ENCODE peak calls at places on chromosomes 12 and 14, in six cellular contexts. U is H1, R is left ventricle myocardium inferior, Z is mammary epithelial cell, N is HepG2, M is SK-N-SH. C is an unnamed sample.

GRCh38 chr12:27583981-27584380 is 60.0 kb downstream of the PPFIBP1 start:
- DNase-seq in U (no peak), R (no peak), Z (peak; percentile 81), N (no peak), M (no peak), C (no peak)

GRCh38 chr12:122087431-122088180 is 9.1 kb downstream of the MLXIP start:
- DNase-seq in U (no peak), R (no peak), Z (no peak), N (no peak), M (no peak), C (no peak)

GRCh38 chr14:30131698-30132097 is 204.1 kb upstream of the PRKD1 start:
- DNase-seq in U (no peak), R (no peak), Z (no peak), N (no peak), M (no peak), C (no peak)

GRCh38 chr12:92136021-92136735 is 9.5 kb downstream of the BTG1 start:
- DNase-seq in U (no peak), R (no peak), Z (no peak), N (no peak), M (no peak), C (no peak)

GRCh38 chr12:59401862-59402261 is 194.0 kb upstream of the SLC16A7 start:
- DNase-seq in U (no peak), R (no peak), Z (no peak), N (no peak), M (no peak), C (no peak)

GRCh38 chr12:82651489-82651888 is 35.2 kb upstream of the TMTC2 start:
- DNase-seq in U (no peak), R (no peak), Z (peak; percentile 96), N (no peak), M (no peak), C (peak; percentile 91)

GRCh38 chr12:122081697-122082221 is 3.2 kb downstream of the MLXIP start:
- DNase-seq in U (no peak), R (peak; percentile 60), Z (peak; percentile 31), N (no peak), M (no peak), C (peak; percentile 45)

GRCh38 chr12:131826064-131826928 is 1.9 kb upstream of the MMP17 start:
- DNase-seq in U (no peak), R (no peak), Z (no peak), N (no peak), M (no peak), C (no peak)

GRCh38 chr12:58030566-58031279 is 89.4 kb downstream of the ATP23 start:
- DNase-seq in U (no peak), R (no peak), Z (peak; percentile 97), N (no peak), M (no peak), C (peak; percentile 93)

GRCh38 chr14:50658203-50658602 is 9.9 kb downstream of the SAV1 start:
- DNase-seq in U (no peak), R (no peak), Z (no peak), N (no peak), M (no peak), C (no peak)

GRCh38 chr12:63070709-63071108 is 80.3 kb downstream of the AVPR1A start:
- DNase-seq in U (no peak), R (no peak), Z (no peak), N (no peak), M (no peak), C (no peak)

GRCh38 chr12:20653871-20654270 is 41.3 kb upstream of the SLCO1C1 start:
- DNase-seq in U (no peak), R (no peak), Z (no peak), N (no peak), M (no peak), C (no peak)

GRCh38 chr14:90301580-90302181 is 30.1 kb downstream of the NRDE2 start:
- DNase-seq in U (no peak), R (no peak), Z (peak; percentile 25), N (peak; percentile 30), M (peak; percentile 51), C (peak; percentile 47)

GRCh38 chr12:19624401-19624930 is 185.2 kb downstream of the AEBP2 start:
- DNase-seq in U (no peak), R (no peak), Z (no peak), N (no peak), M (no peak), C (no peak)

GRCh38 chr14:32611752-32612151 is 282.7 kb downstream of the AKAP6 start:
- DNase-seq in U (no peak), R (no peak), Z (peak; percentile 69), N (no peak), M (no peak), C (peak; percentile 57)

GRCh38 chr12:95615735-95616134 is 64.5 kb upstream of the USP44 start:
- DNase-seq in U (no peak), R (no peak), Z (no peak), N (no peak), M (no peak), C (no peak)

GRCh38 chr14:93818857-93819256 is 30.6 kb upstream of the PRIMA1 start:
- DNase-seq in U (no peak), R (no peak), Z (no peak), N (no peak), M (no peak), C (no peak)

GRCh38 chr14:93824076-93824475 is 35.8 kb upstream of the PRIMA1 start:
- DNase-seq in U (no peak), R (no peak), Z (no peak), N (no peak), M (no peak), C (no peak)

GRCh38 chr14:93825235-93825553 is 36.9 kb upstream of the PRIMA1 start:
- DNase-seq in U (no peak), R (no peak), Z (no peak), N (no peak), M (no peak), C (no peak)

GRCh38 chr14:93829839-93830481 is 41.7 kb upstream of the PRIMA1 start:
- DNase-seq in U (no peak), R (no peak), Z (no peak), N (no peak), M (no peak), C (no peak)

DNA sequence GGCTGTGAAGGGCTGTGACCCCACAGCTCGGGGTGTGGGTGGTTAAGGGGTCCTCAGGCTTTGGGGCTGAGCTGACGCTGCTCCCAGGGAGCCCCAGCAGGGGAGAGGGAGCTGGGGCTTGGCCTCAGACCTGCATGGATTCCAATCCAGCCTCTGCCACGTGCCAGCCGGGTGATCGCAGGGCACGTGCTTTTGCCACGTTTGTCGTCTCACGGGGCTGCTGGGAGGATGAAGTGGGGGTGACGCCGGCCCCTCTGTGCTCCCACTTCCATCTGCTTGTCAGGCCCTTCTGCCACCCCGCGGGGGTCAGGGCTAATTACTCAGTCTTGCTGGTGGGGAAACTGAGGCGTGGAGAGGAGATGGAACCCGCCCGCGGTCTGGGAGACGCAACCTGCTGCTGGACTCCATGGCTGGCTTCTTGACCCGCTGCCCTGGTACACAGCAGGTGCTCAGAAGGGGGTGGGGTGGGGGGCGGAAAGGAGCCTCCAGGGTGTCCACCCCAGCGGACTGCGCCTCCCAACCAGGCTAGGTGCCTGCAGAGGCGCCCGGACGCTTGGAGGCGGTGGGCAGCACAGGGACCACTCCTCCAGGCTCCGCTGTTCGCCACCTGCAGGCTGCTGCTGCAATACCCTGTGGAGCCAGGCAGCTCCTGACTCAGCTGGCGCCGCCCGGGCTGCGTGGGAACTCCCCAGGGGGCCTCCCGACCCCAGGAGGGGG is 36.4 kb upstream of the PRIMA1 start:
- DNase-seq in U (no peak), R (no peak), Z (no peak), N (peak; percentile 8), M (peak; percentile 84), C (no peak)
- TF ChIP-seq CTCF in U (peak; percentile 10), R (no peak), Z (no peak), N (peak; percentile 66), M (no peak), C (no peak)

DNA sequence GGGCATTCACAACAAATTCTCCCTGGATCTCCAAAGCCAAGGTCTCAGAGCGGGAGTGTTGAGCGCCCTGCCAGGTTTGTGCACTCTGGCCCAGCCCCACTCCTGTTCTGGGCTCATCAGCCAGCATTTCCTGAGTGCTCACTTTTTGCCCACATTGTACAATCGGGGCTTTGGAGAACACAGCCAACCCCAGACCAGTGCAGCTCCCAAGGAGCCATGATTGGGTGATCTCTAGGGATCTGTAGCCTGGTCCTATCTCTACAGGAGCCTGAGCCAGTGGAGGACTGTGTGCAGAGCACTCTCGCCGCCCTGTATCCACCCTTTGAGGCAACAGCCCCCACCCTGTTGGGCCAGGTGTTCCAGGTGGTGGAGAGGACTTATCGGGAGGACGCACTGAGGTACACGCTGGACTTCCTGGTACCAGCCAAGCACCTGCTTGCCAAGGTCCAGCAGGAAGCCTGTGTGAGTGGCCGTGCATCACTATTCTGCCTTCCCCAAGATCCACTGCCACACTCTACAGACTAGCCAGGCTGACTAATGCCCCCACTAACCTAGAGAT is 2.8 kb downstream of the ARHGEF40 start:
- DNase-seq in U (no peak), R (no peak), Z (no peak), N (no peak), M (no peak), C (no peak)
- H3K27ac ChIP-seq in U (no peak overlapping the region), R (peak overlapping the region; percentile 95), Z (no peak overlapping the region), N (no peak overlapping the region), M (no peak overlapping the region), C (no peak overlapping the region)

GRCh38 chr12:112032292-112032691 is 19.1 kb downstream of the ERP29 start:
- DNase-seq in U (no peak), R (no peak), Z (no peak), N (no peak), M (no peak), C (no peak)

GRCh38 chr12:112031472-112031871 is 18.2 kb downstream of the ERP29 start:
- DNase-seq in U (no peak), R (no peak), Z (no peak), N (no peak), M (no peak), C (no peak)

GRCh38 chr12:112023759-112024396 is 10.7 kb downstream of the ERP29 start:
- DNase-seq in U (no peak), R (no peak), Z (no peak), N (no peak), M (no peak), C (no peak)

GRCh38 chr12:112025808-112026375 is 12.7 kb downstream of the ERP29 start:
- DNase-seq in U (no peak), R (no peak), Z (no peak), N (no peak), M (no peak), C (peak; percentile 22)

GRCh38 chr12:112029326-112029725 is 16.1 kb downstream of the ERP29 start:
- DNase-seq in U (no peak), R (no peak), Z (no peak), N (no peak), M (no peak), C (no peak)
- TF ChIP-seq CTCF in U (no peak), R (no peak), Z (no peak), N (no peak), M (no peak), C (no peak)

DNA sequence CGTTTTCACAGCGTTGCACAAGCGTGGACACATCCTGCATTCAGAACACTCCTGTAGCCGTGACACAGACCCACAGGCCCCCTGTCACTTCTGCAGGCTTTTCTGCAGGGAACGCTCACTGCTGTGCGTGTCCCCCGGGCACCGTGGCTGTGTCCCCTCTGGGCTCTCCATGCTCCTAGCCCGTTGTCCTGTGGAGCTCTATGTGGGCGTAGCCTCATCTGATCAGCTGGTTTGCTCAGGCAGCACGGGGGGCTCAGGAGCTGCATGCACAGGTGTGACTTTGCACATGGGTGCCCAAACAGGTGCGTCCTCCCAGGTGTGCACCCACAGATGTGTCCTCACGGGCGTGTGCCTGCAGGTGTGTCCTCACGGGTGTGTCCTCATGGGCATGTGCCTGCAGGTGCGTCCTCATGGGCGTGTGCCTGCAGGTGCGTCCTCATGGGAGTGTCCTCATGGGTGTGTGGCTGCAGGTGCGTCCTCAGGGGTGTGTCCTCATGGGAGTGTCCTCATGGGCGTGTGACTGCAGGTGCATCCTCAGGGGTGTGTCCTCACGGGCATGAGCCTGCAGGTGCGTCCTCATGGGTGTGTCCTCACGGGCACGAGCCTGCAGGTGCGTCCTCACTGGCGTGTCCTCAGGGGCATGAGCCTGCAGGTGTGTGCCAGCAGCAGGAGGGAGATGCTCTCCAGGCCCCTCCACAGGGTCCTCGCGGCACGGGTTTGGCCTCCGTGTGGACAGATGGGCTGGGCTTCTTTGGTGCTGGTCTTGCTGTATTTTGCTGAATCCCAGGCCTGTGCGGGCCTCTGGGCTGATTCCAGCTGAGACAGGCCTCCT is 17.5 kb downstream of the MTA1 start:
- DNase-seq in U (no peak), R (no peak), Z (no peak), N (no peak), M (no peak), C (no peak)
- H3K27ac ChIP-seq in U (no peak overlapping the region), R (no peak overlapping the region), Z (no peak overlapping the region), N (no peak overlapping the region), M (no peak overlapping the region), C (no peak overlapping the region)

C was measured in foreskin keratinocyte.